ENCODE peak calls at places on chromosomes 6 and 20, in eight cellular contexts. P, B, K, X, U, Z, N and D are unnamed samples. For H3K36me3 and H3K4me1, the result is how much of the 10 kb centered on the place peaks cover.

GRCh38 chr6:28743271-28743789 is 180.5 kb downstream of the TRIM27 start:
- DNase-seq in P (no peak), B (no peak), K (no peak), X (no peak), U (no peak), Z (no peak), N (no peak), D (no peak)

GRCh38 chr6:145809211-145809610 is 5.4 kb downstream of the FBXO30 start:
- DNase-seq in P (no peak), B (no peak), K (no peak), X (no peak), U (peak), Z (no peak), N (no peak), D (no peak)

GRCh38 chr6:25035451-25036435 is 100.0 kb upstream of the RIPOR2 start:
- DNase-seq in P (no peak), B (no peak), K (no peak), X (no peak), U (no peak), Z (no peak), N (no peak), D (no peak)

GRCh38 chr6:38184041-38184779 is 364.7 kb downstream of the ZFAND3 start:
- DNase-seq in P (no peak), B (no peak), K (no peak), X (no peak), U (no peak), Z (no peak), N (no peak), D (no peak)

GRCh38 chr6:1439349-1439748 is 50.0 kb downstream of the FOXF2 start:
- DNase-seq in P (no peak), B (no peak), K (no peak), X (no peak), U (no peak), Z (no peak), N (no peak), D (no peak)

GRCh38 chr6:105994522-105995402 is 91.4 kb upstream of the PRDM1 start:
- DNase-seq in P (peak), B (peak), K (no peak), X (peak), U (peak), Z (peak), N (peak), D (no peak)

GRCh38 chr6:142474446-142475289 is 172.9 kb downstream of the ADGRG6 start:
- DNase-seq in P (peak), B (no peak), K (peak), X (no peak), U (peak), Z (peak), N (no peak), D (peak)

GRCh38 chr6:1930356-1930755 is 315.0 kb downstream of the GMDS start:
- DNase-seq in P (no peak), B (no peak), K (no peak), X (no peak), U (no peak), Z (peak), N (no peak), D (no peak)

GRCh38 chr20:25281541-25281991 is 33.7 kb downstream of the PYGB start:
- DNase-seq in P (no peak), B (no peak), K (no peak), X (peak), U (no peak), Z (no peak), N (peak), D (no peak)

GRCh38 chr6:102381203-102381602 is 987.7 kb downstream of the GRIK2 start:
- DNase-seq in P (peak), B (no peak), K (no peak), X (no peak), U (no peak), Z (no peak), N (no peak), D (no peak)

GRCh38 chr20:42046686-42047085 is 428.5 kb upstream of the CHD6 start:
- DNase-seq in P (no peak), B (no peak), K (no peak), X (no peak), U (no peak), Z (no peak), N (no peak), D (no peak)

GRCh38 chr20:4713401-4713800 is 8.3 kb upstream of the PRND start:
- DNase-seq in P (peak), B (no peak), K (no peak), X (no peak), U (no peak), Z (no peak), N (no peak), D (no peak)

GRCh38 chr20:41560971-41561370 is 57.2 kb downstream of the CHD6 start:
- DNase-seq in P (no peak), B (no peak), K (no peak), X (no peak), U (no peak), Z (no peak), N (no peak), D (no peak)

GRCh38 chr6:127635091-127635490 is 58.1 kb downstream of the C6orf58 start:
- DNase-seq in P (no peak), B (no peak), K (no peak), X (no peak), U (no peak), Z (no peak), N (no peak), D (no peak)

GRCh38 chr20:57881466-57882405 is 171.9 kb upstream of the PMEPA1 start:
- DNase-seq in P (no peak), B (no peak), K (no peak), X (no peak), U (no peak), Z (no peak), N (no peak), D (no peak)

GRCh38 chr20:11894072-11894471 is 23.6 kb upstream of the BTBD3 start:
- DNase-seq in P (peak), B (no peak), K (no peak), X (no peak), U (no peak), Z (no peak), N (no peak), D (no peak)

GRCh38 chr6:42321976-42322375 is 104.3 kb upstream of the MRPS10 start:
- DNase-seq in P (no peak), B (no peak), K (no peak), X (no peak), U (peak), Z (no peak), N (no peak), D (no peak)

GRCh38 chr6:37244430-37245310 is 12.9 kb upstream of the TBC1D22B start:
- DNase-seq in P (peak), B (no peak), K (no peak), X (peak), U (no peak), Z (peak), N (peak), D (no peak)

GRCh38 chr20:42276718-42277117 is 658.5 kb upstream of the CHD6 start:
- DNase-seq in P (no peak), B (no peak), K (no peak), X (no peak), U (no peak), Z (no peak), N (no peak), D (no peak)

GRCh38 chr6:16318538-16318937 is 80.2 kb downstream of the GMPR start:
- DNase-seq in P (peak), B (peak), K (no peak), X (peak), U (no peak), Z (peak), N (no peak), D (no peak)

GRCh38 chr6:163797313-163797712 is 382.8 kb downstream of the QKI start:
- DNase-seq in P (no peak), B (no peak), K (no peak), X (no peak), U (no peak), Z (no peak), N (no peak), D (no peak)

GRCh38 chr6:3755637-3756515 is 4.4 kb upstream of the PXDC1 start:
- DNase-seq in P (no peak), B (no peak), K (no peak), X (no peak), U (no peak), Z (no peak), N (no peak), D (no peak)

GRCh38 chr20:24497851-24498250 is 28.4 kb downstream of the SYNDIG1 start:
- DNase-seq in P (peak), B (no peak), K (no peak), X (no peak), U (no peak), Z (peak), N (no peak), D (no peak)

GRCh38 chr6:70411542-70411941 is 1.8 kb upstream of the FAM135A start:
- DNase-seq in P (no peak), B (no peak), K (no peak), X (no peak), U (no peak), Z (no peak), N (no peak), D (no peak)

GRCh38 chr20:7696311-7696710 is 243.9 kb downstream of the HAO1 start:
- DNase-seq in P (peak), B (no peak), K (no peak), X (no peak), U (no peak), Z (no peak), N (no peak), D (no peak)

GRCh38 chr6:167735498-167736201 is 91.1 kb upstream of the AFDN start:
- DNase-seq in P (no peak), B (no peak), K (no peak), X (no peak), U (no peak), Z (no peak), N (no peak), D (no peak)

GRCh38 chr6:52522151-52522626 is 54.7 kb downstream of the TRAM2 start:
- DNase-seq in P (no peak), B (no peak), K (no peak), X (peak), U (no peak), Z (peak), N (peak), D (no peak)

GRCh38 chr6:85544776-85545175 is 48.9 kb downstream of the SNX14 start:
- DNase-seq in P (no peak), B (no peak), K (no peak), X (no peak), U (no peak), Z (peak), N (no peak), D (no peak)

GRCh38 chr6:107244742-107245470 is 129.6 kb upstream of the BEND3 start:
- DNase-seq in P (no peak), B (no peak), K (no peak), X (no peak), U (no peak), Z (no peak), N (no peak), D (no peak)

GRCh38 chr6:47977314-47977713 is 133.7 kb downstream of the PTCHD4 start:
- DNase-seq in P (no peak), B (no peak), K (no peak), X (no peak), U (no peak), Z (no peak), N (no peak), D (no peak)

GRCh38 chr20:32325706-32326506 is 32.2 kb upstream of the ASXL1 start:
- DNase-seq in P (peak), B (no peak), K (no peak), X (no peak), U (no peak), Z (peak), N (no peak), D (no peak)

GRCh38 chr6:88105741-88106340 is 58.2 kb downstream of the SPACA1 start:
- DNase-seq in P (no peak), B (no peak), K (no peak), X (no peak), U (no peak), Z (no peak), N (no peak), D (no peak)

GRCh38 chr20:19045366-19045765 is 167.1 kb upstream of the SLC24A3 start:
- DNase-seq in P (no peak), B (no peak), K (no peak), X (no peak), U (no peak), Z (no peak), N (no peak), D (no peak)

GRCh38 chr6:31042801-31043200 is 32.5 kb downstream of the MUC22 start:
- DNase-seq in P (peak), B (peak), K (peak), X (peak), U (peak), Z (peak), N (peak), D (peak)

GRCh38 chr20:23371496-23371895 is 9.5 kb downstream of the GZF1 start:
- DNase-seq in P (no peak), B (no peak), K (no peak), X (no peak), U (no peak), Z (no peak), N (no peak), D (no peak)

GRCh38 chr20:23369424-23369823 is 7.4 kb downstream of the GZF1 start:
- DNase-seq in P (no peak), B (no peak), K (no peak), X (no peak), U (no peak), Z (no peak), N (no peak), D (no peak)

GRCh38 chr20:23370274-23370673 is 8.3 kb downstream of the GZF1 start:
- DNase-seq in P (no peak), B (no peak), K (no peak), X (no peak), U (no peak), Z (no peak), N (no peak), D (no peak)

GRCh38 chr20:23368316-23369110 is 6.5 kb downstream of the GZF1 start:
- DNase-seq in P (no peak), B (no peak), K (no peak), X (no peak), U (no peak), Z (peak), N (no peak), D (no peak)

GRCh38 chr20:23370873-23371272 is 8.9 kb downstream of the GZF1 start:
- DNase-seq in P (no peak), B (no peak), K (no peak), X (no peak), U (no peak), Z (no peak), N (no peak), D (no peak)
- H3K36me3 ChIP-seq in P (under half), B (under half), K (half or more), X (half or more), U (under half), Z (under half), N (half or more), D (under half)

GRCh38 chr6:13311155-13311554 is 17.2 kb downstream of the TBC1D7 start:
- DNase-seq in P (no peak), B (no peak), K (no peak), X (no peak), U (no peak), Z (no peak), N (no peak), D (no peak)

GRCh38 chr6:13314806-13315205 is 13.5 kb downstream of the TBC1D7 start:
- DNase-seq in P (no peak), B (no peak), K (no peak), X (no peak), U (no peak), Z (no peak), N (no peak), D (no peak)

GRCh38 chr6:13318821-13319220 is 9.5 kb downstream of the TBC1D7 start:
- DNase-seq in P (no peak), B (no peak), K (no peak), X (peak), U (no peak), Z (no peak), N (no peak), D (no peak)

GRCh38 chr6:13319891-13320564 is 8.3 kb downstream of the TBC1D7 start:
- DNase-seq in P (no peak), B (no peak), K (no peak), X (no peak), U (no peak), Z (no peak), N (no peak), D (no peak)

GRCh38 chr6:13315896-13316295 is 12.4 kb downstream of the TBC1D7 start:
- DNase-seq in P (no peak), B (no peak), K (no peak), X (no peak), U (no peak), Z (no peak), N (no peak), D (no peak)
- H3K4me1 ChIP-seq in P (under half), B (under half), K (under half), X (under half), U (under half), Z (under half), N (under half), D (under half)

DNA sequence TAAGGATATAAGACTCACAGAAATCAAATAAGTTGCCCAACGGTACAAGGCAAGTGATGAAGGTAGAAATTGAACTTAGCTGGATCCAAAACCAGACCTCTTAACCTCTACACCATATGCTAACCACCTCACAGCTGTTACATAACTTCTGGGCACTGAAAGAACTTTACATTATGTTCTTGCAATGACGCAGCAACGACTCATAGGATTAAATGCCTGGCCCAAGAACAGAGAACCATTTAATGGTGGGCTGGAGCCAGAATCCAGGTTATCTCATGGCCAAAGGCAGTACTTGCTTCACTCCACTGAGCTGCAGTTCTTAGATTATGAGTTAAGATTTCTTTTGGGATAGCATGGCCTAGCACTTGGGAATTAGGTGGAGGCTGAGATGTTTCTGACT is 4.4 kb downstream of the TRMT6 start:
- DNase-seq in P (peak), B (no peak), K (no peak), X (no peak), U (no peak), Z (peak), N (no peak), D (no peak)
- H3K36me3 ChIP-seq in P (under half), B (under half), K (half or more), X (half or more), U (under half), Z (under half), N (half or more), D (under half)

GRCh38 chr6:10416863-10417641 is 2.2 kb upstream of the TFAP2A start:
- DNase-seq in P (peak), B (no peak), K (no peak), X (no peak), U (no peak), Z (no peak), N (no peak), D (no peak)

GRCh38 chr6:10416516-10416862 is 1.6 kb upstream of the TFAP2A start:
- DNase-seq in P (no peak), B (no peak), K (no peak), X (no peak), U (no peak), Z (no peak), N (no peak), D (no peak)

GRCh38 chr6:10418361-10418861 is 3.5 kb upstream of the TFAP2A start:
- DNase-seq in P (peak), B (no peak), K (no peak), X (no peak), U (no peak), Z (no peak), N (no peak), D (no peak)

GRCh38 chr6:10418862-10419748 is 4.2 kb upstream of the TFAP2A start:
- DNase-seq in P (peak), B (no peak), K (no peak), X (no peak), U (no peak), Z (peak), N (no peak), D (no peak)

GRCh38 chr6:10417681-10418104 is 2.8 kb upstream of the TFAP2A start:
- DNase-seq in P (peak), B (no peak), K (no peak), X (no peak), U (no peak), Z (no peak), N (no peak), D (no peak)
- H3K4me1 ChIP-seq in P (under half), B (under half), K (under half), X (under half), U (under half), Z (under half), N (under half), D (under half)

GRCh38 chr6:7879579-7879978 is 31.0 kb downstream of the TXNDC5 start:
- DNase-seq in P (no peak), B (no peak), K (no peak), X (no peak), U (no peak), Z (no peak), N (no peak), D (no peak)

GRCh38 chr6:7880718-7881107 is 29.9 kb downstream of the TXNDC5 start:
- DNase-seq in P (no peak), B (no peak), K (no peak), X (no peak), U (no peak), Z (no peak), N (no peak), D (no peak)

GRCh38 chr6:7879980-7880717 is 30.4 kb downstream of the TXNDC5 start:
- DNase-seq in P (no peak), B (no peak), K (no peak), X (no peak), U (no peak), Z (no peak), N (no peak), D (no peak)

GRCh38 chr6:7878401-7878964 is 32.1 kb downstream of the TXNDC5 start:
- DNase-seq in P (no peak), B (no peak), K (no peak), X (no peak), U (no peak), Z (no peak), N (no peak), D (no peak)

DNA sequence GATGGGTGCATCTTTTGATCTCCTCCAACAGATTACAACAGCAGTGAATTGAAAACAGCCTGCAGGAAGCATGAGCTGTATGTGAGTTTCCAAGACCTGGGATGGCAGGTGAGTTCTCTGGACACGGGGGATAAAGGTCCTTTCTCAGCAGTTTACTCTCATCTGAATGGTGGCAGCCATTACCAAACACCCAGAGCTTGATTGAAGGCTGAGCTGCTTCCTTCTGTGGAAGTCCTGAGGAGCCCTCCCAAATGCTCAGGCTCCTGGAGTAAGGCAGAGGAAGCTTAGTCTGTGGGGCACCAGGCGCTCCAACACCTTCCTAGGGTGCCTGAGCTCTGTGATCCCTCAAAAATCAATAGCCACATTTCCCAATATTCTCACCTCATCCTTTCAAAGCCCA is 31.5 kb downstream of the TXNDC5 start:
- DNase-seq in P (no peak), B (no peak), K (no peak), X (no peak), U (no peak), Z (no peak), N (no peak), D (no peak)
- H3K36me3 ChIP-seq in P (under half), B (under half), K (under half), X (under half), U (under half), Z (under half), N (under half), D (under half)

DNA sequence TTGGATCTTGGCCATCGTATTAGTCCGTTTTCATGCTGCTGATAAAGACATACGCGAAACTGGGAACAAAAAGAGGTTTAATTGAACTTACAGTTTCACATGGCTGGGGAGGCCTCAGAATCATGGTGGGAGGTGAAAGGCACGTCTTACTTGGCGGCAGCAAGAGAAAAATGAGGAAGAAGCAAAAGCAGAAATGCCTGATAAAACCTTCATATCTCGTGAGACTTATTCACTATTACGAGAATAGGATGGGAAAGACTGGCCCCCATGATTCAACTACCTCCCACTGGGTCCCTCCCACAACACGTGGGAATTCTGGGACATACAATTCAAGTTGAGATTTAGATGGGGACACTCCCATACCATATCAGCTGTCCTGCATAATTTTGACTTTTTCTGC is 20.1 kb upstream of the REPS1 start:
- DNase-seq in P (no peak), B (no peak), K (no peak), X (no peak), U (no peak), Z (no peak), N (no peak), D (no peak)
- H3K4me1 ChIP-seq in P (under half), B (under half), K (under half), X (under half), U (under half), Z (under half), N (under half), D (under half)

GRCh38 chr6:6588924-6589696 is 590 bp downstream of the LY86 start:
- DNase-seq in P (no peak), B (no peak), K (no peak), X (no peak), U (peak), Z (no peak), N (peak), D (no peak)

GRCh38 chr6:6588064-6588923 is at the start of gene LY86:
- DNase-seq in P (no peak), B (no peak), K (no peak), X (no peak), U (peak), Z (no peak), N (peak), D (no peak)

GRCh38 chr6:6591778-6592388 is 3.4 kb downstream of the LY86 start:
- DNase-seq in P (no peak), B (no peak), K (no peak), X (peak), U (no peak), Z (no peak), N (peak), D (no peak)

GRCh38 chr6:6592836-6593235 is 4.3 kb downstream of the LY86 start:
- DNase-seq in P (no peak), B (no peak), K (no peak), X (no peak), U (no peak), Z (no peak), N (no peak), D (no peak)

GRCh38 chr6:6590530-6590929 is 2.0 kb downstream of the LY86 start:
- DNase-seq in P (no peak), B (no peak), K (no peak), X (no peak), U (no peak), Z (no peak), N (no peak), D (no peak)
- H3K36me3 ChIP-seq in P (under half), B (under half), K (under half), X (under half), U (under half), Z (under half), N (under half), D (under half)